ENCODE peak calls at places on chromosome 2, in four cellular contexts. G, P, W and R are unnamed samples.

GRCh38 chr2:199973703-199974102 is 18.3 kb downstream of the MAIP1 start:
- DNase-seq in P (no peak), W (peak), G (no peak), R (no peak)

GRCh38 chr2:72975017-72975416 is 57.7 kb downstream of the EMX1 start:
- DNase-seq in G (no peak), W (no peak), P (no peak), R (no peak)

GRCh38 chr2:115443550-115444185 is 1001.2 kb downstream of the DPP10 start:
- DNase-seq in W (no peak), G (no peak), P (no peak), R (no peak)

GRCh38 chr2:165681841-165682240 is 112.2 kb downstream of the GALNT3 start:
- DNase-seq in W (no peak), G (no peak), P (no peak), R (no peak)

GRCh38 chr2:45743531-45744391 is 92.3 kb downstream of the PRKCE start:
- DNase-seq in G (no peak), W (peak), P (no peak), R (no peak)

GRCh38 chr2:111194835-111195621 is 74.3 kb downstream of the BCL2L11 start:
- DNase-seq in W (no peak), P (no peak), G (peak), R (no peak)

GRCh38 chr2:197904446-197904845 is 100.1 kb downstream of the PLCL1 start:
- DNase-seq in P (no peak), W (no peak), G (peak), R (no peak)

GRCh38 chr2:203037026-203037425 is 22.4 kb downstream of the NBEAL1 start:
- DNase-seq in G (no peak), P (no peak), W (no peak), R (no peak)

GRCh38 chr2:113200236-113200635 is 26.5 kb downstream of the PSD4 start:
- DNase-seq in W (no peak), P (no peak), G (no peak), R (no peak)

GRCh38 chr2:38690499-38691420 is 24.8 kb downstream of the GALM start:
- DNase-seq in W (peak), G (no peak), P (no peak), R (no peak)
- TF ChIP-seq POLR2AphosphoS5 in W (peak), G (no peak), P (no peak), R (no peak)

DNA sequence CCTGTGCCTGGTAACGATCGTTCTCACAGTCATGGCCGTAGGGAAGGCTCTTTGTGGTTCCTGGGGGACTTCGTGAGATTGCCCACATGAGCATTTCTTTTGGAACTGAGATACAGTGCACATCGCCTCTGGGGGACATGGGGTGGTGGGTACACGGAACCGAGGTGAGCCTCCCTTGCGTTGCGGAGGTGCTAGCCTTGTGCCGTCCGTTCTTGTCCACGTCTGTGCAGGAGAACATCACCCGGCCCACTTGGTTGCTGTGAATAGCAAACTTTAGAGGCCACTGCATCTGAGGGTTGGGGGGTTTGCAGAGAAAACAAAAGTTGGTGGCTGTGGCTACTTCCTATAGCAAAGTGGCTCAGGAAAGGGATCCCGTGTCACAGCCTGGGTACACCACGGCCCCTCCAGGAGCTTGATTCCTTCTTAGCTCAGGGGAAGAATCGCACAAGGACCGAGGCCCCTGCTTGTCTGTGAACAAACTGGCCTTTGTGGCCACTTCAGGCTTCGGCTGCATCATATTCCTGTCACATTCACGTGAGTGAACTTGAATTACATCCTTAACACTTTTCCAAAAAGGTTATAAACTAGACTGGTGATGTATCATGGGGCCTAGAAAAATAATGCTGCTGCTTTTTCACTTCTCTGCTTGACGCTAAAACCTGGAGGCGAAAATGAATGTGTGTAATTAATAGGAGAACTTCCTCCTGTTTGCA is 72.6 kb downstream of the LRRFIP1 start:
- DNase-seq in G (no peak), P (no peak), W (no peak), R (no peak)
- H3K4me3 ChIP-seq in G (peak), P (no peak), W (no peak), R (no peak)

GRCh38 chr2:43100883-43101662 is 125.3 kb downstream of the ZFP36L2 start:
- DNase-seq in W (peak), G (no peak), P (peak), R (no peak)
- TF ChIP-seq POLR2AphosphoS5 in W (no peak), G (no peak), P (no peak), R (no peak)

DNA sequence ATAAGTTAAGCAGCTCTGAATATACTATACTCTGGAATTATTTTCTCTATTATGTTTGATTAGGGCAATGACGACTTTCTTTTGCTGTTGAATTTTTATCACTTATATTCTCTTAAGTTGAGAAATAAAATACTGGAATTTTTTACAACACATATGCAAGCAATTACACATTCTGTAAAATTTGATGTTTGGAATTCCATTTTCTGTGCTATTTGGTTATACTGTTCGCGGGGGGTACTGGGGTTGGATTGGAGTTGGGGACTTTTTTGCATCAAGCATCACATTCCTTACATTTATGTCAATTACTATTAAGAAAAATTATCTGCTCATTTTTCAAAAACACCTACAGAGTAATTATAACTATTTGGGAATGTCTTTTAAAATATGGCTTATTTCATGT is 2.1 kb downstream of the COL5A2 start:
- DNase-seq in W (no peak), P (no peak), G (no peak), R (no peak)
- H3K4me3 ChIP-seq in W (peak), P (peak), G (no peak), R (no peak)

GRCh38 chr2:3944071-3944470 is 240.7 kb downstream of the DCDC2C start:
- DNase-seq in P (no peak), W (no peak), G (no peak), R (no peak)

GRCh38 chr2:3940661-3941060 is 237.3 kb downstream of the DCDC2C start:
- DNase-seq in P (no peak), W (no peak), G (no peak), R (no peak)

GRCh38 chr2:3942841-3943240 is 239.5 kb downstream of the DCDC2C start:
- DNase-seq in P (no peak), W (no peak), G (no peak), R (no peak)
- TF ChIP-seq POLR2AphosphoS5 in P (no peak), W (no peak), G (no peak), R (no peak)

DNA sequence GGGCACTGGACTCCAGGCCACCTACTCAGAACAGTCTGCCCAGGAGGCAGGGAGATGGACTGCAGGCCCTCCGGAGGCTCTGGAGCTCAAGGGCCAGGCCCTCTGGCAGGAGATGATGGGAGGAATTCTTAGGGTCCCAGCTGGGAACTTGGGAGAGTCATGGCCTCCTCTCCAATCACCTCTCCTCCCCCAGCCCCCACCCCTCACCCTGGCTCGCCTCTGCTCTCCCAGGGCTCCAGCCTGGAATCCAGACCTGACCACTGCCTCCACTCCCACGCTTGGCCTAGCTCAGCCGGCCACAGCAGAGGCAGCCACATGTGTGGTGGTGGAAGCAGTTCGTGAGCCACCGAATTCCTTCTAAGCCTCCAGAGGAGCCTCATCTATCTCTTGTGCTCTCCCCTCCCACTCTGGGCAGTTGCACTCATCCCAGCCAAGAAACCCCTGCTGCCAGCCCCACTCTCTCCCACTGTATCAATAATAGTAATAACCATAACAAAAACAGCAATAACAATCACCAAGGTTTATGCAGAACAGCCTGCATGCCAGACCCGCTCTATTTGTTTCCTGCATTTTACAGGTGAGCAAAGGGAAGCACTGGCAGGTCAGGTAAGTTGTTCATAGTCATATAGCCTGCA is 67.4 kb downstream of the TNS1 start:
- DNase-seq in P (no peak), G (no peak), W (no peak), R (no peak)
- H3K4me3 ChIP-seq in P (peak), G (no peak), W (no peak), R (no peak)

DNA sequence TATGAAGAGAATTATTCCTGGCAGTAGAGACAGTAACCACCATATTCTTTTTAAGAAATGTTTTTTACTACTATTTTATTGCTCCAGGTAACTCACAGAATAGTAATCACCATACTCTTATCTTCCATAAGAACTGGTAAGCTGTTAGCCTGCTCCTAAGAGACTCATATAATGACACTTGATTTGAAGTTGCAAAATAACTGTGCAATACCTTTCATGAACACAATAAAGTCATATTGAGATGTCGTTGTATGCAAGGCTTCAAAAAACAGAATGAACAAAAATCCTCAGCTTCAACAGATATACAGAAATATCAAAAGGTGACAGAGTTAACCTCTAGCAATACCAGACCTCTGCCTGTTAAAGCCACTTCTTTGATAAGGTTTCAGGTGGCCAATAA is 360.1 kb downstream of the NBAS start:
- DNase-seq in W (no peak), P (no peak), G (no peak), R (no peak)
- TF ChIP-seq POLR2AphosphoS5 in W (no peak), P (no peak), G (no peak), R (no peak)

DNA sequence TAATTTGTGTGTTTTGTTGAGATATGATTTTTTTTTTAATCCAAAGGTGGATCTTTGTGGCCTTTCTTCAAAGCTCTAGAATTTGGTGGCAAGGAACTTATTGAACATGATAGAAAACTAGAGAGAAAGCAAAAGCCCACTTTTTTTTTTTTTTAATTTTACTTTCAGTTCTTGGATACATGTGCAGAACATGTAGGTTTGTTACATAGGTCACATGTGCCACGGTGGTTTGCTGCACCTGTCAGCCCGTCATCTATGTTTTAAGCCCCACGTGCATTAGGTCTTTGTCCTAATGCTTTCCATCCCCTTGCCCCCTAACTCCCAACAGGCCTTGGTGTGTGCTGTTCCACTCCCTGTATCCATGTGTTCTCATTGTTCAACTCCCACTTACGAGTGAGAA is 135.9 kb downstream of the RHBDD1 start:
- DNase-seq in W (no peak), G (no peak), P (no peak), R (no peak)
- H3K4me3 ChIP-seq in W (no peak), G (peak), P (no peak), R (no peak)